ENCODE peak calls at places on chromosomes 12 and 14, in seven cellular contexts. M is NB4; J is cerebellum; F is foreskin keratinocyte; T is NCI-H1105; L is NCI-H774; S is stimulated activated CD4-positive, alpha-beta T cell treated with anti-CD3 and anti-CD28 coated beads, Interleukin-4, amount 100 ng/mL, for 48 hours. G is an unnamed sample.
A peak's percentile ranks its signal among the peaks of the same experiment; 100 is the strongest.

GRCh38 chr12:14920475-14921126 is 17.7 kb downstream of the ERP27 start:
- DNase-seq in M (peak; percentile 10), J (no peak), F (no peak), T (no peak), L (no peak), S (no peak), G (no peak)

GRCh38 chr14:58315606-58316005 is 17.3 kb downstream of the ARID4A start:
- DNase-seq in M (no peak), J (no peak), F (peak; percentile 74), T (no peak), L (no peak), S (no peak), G (no peak)

GRCh38 chr14:103669370-103669769 is 40.4 kb downstream of the KLC1 start:
- DNase-seq in M (no peak), J (no peak), F (no peak), T (no peak), L (no peak), S (no peak), G (no peak)

GRCh38 chr14:52023518-52023917 is 34.2 kb downstream of the RTRAF start:
- DNase-seq in M (no peak), J (peak; percentile 35), F (peak; percentile 54), T (no peak), L (no peak), S (no peak), G (no peak)

GRCh38 chr12:50806176-50806575 is 36.5 kb upstream of the TMPRSS12 start:
- DNase-seq in M (no peak), J (peak; percentile 66), F (no peak), T (no peak), L (no peak), S (no peak), G (no peak)

GRCh38 chr14:76753799-76754198 is 7.5 kb upstream of the VASH1 start:
- DNase-seq in M (no peak), J (no peak), F (no peak), T (no peak), L (no peak), S (no peak), G (no peak)

GRCh38 chr14:26385302-26385701 is 212.5 kb downstream of the NOVA1 start:
- DNase-seq in M (no peak), J (no peak), F (no peak), T (no peak), L (no peak), S (no peak), G (no peak)

GRCh38 chr14:100749967-100750597 is 23.4 kb downstream of the DLK1 start:
- DNase-seq in M (no peak), J (no peak), F (no peak), T (no peak), L (no peak), S (no peak), G (no peak)

GRCh38 chr14:39739796-39740195 is 307.6 kb upstream of the FBXO33 start:
- DNase-seq in M (no peak), J (no peak), F (no peak), T (no peak), L (no peak), S (no peak), G (no peak)

GRCh38 chr14:52934762-52935161 is 16.1 kb downstream of the FERMT2 start:
- DNase-seq in M (no peak), J (no peak), F (no peak), T (no peak), L (no peak), S (no peak), G (no peak)

GRCh38 chr14:38254565-38255407 is 1.1 kb downstream of the CLEC14A start:
- DNase-seq in M (no peak), J (no peak), F (no peak), T (no peak), L (no peak), S (no peak), G (no peak)

GRCh38 chr12:124774462-124775167 is 89.0 kb downstream of the SCARB1 start:
- DNase-seq in M (peak; percentile 84), J (peak; percentile 50), F (peak; percentile 43), T (no peak), L (no peak), S (peak; percentile 82), G (peak; percentile 82)

GRCh38 chr12:78414071-78414470 is 450.5 kb upstream of the SYT1 start:
- DNase-seq in M (no peak), J (no peak), F (no peak), T (no peak), L (no peak), S (no peak), G (no peak)

GRCh38 chr14:23357261-23357660 is 4.6 kb upstream of the SLC22A17 start:
- DNase-seq in M (no peak), J (no peak), F (no peak), T (no peak), L (no peak), S (no peak), G (no peak)

GRCh38 chr14:61125314-61126082 is 144.5 kb downstream of the SLC38A6 start:
- DNase-seq in M (no peak), J (no peak), F (no peak), T (no peak), L (no peak), S (no peak), G (no peak)

GRCh38 chr12:63498239-63498638 is 170.1 kb downstream of the DPY19L2 start:
- DNase-seq in M (no peak), J (no peak), F (no peak), T (no peak), L (no peak), S (no peak), G (no peak)

GRCh38 chr12:46494424-46494823 is 121.9 kb upstream of the SLC38A2 start:
- DNase-seq in M (no peak), J (no peak), F (peak; percentile 59), T (no peak), L (no peak), S (no peak), G (no peak)

GRCh38 chr14:99519347-99519881 is 38.2 kb downstream of the CCNK start:
- DNase-seq in M (no peak), J (no peak), F (no peak), T (no peak), L (no peak), S (no peak), G (no peak)

GRCh38 chr14:51578853-51579252 is 72.9 kb upstream of the FRMD6 start:
- DNase-seq in M (no peak), J (no peak), F (no peak), T (no peak), L (no peak), S (no peak), G (no peak)

GRCh38 chr12:121632069-121632970 is 6.0 kb downstream of the ORAI1 start:
- DNase-seq in M (no peak), J (no peak), F (no peak), T (no peak), L (no peak), S (no peak), G (no peak)

GRCh38 chr12:110754101-110754793 is 11.6 kb upstream of the PPP1CC start:
- DNase-seq in M (no peak), J (peak; percentile 35), F (no peak), T (no peak), L (no peak), S (no peak), G (no peak)

GRCh38 chr12:46830731-46831334 is 5.0 kb upstream of the SLC38A4 start:
- DNase-seq in M (no peak), J (no peak), F (peak; percentile 69), T (peak; percentile 30), L (no peak), S (no peak), G (no peak)

GRCh38 chr12:46221255-46222128 is 47.4 kb downstream of the SLC38A1 start:
- DNase-seq in M (no peak), J (no peak), F (peak; percentile 49), T (no peak), L (no peak), S (no peak), G (no peak)

GRCh38 chr14:101509730-101510371 is 51.4 kb upstream of the DIO3 start:
- DNase-seq in M (no peak), J (no peak), F (no peak), T (no peak), L (no peak), S (no peak), G (no peak)

GRCh38 chr14:97380539-97380941 is 583.4 kb downstream of the VRK1 start:
- DNase-seq in M (no peak), J (no peak), F (peak; percentile 66), T (no peak), L (no peak), S (peak; percentile 72), G (no peak)

GRCh38 chr14:74649167-74649566 is 37.1 kb upstream of the LTBP2 start:
- DNase-seq in M (no peak), J (no peak), F (peak; percentile 63), T (no peak), L (no peak), S (no peak), G (no peak)

GRCh38 chr12:121805171-121805687 is 1.4 kb downstream of the SETD1B start:
- DNase-seq in M (peak; percentile 60), J (no peak), F (peak; percentile 44), T (no peak), L (no peak), S (no peak), G (peak; percentile 45)

GRCh38 chr12:72330291-72330690 is 58.1 kb downstream of the TRHDE start:
- DNase-seq in M (no peak), J (no peak), F (no peak), T (no peak), L (no peak), S (no peak), G (no peak)

GRCh38 chr12:14614704-14615121 is 47.0 kb upstream of the PLBD1 start:
- DNase-seq in M (peak; percentile 63), J (no peak), F (peak; percentile 23), T (no peak), L (no peak), S (no peak), G (peak; percentile 89)

GRCh38 chr14:68146812-68147211 is 327.2 kb downstream of the RAD51B start:
- DNase-seq in M (no peak), J (no peak), F (peak; percentile 93), T (no peak), L (no peak), S (no peak), G (no peak)

GRCh38 chr12:57280234-57281062 is 29.5 kb upstream of the STAC3 start:
- DNase-seq in M (peak; percentile 85), J (no peak), F (peak; percentile 85), T (no peak), L (no peak), S (peak; percentile 70), G (peak; percentile 87)

GRCh38 chr12:121839106-121839992 is 19.3 kb downstream of the HPD start:
- DNase-seq in M (peak; percentile 99), J (peak; percentile 95), F (peak; percentile 91), T (no peak), L (peak; percentile 99), S (peak; percentile 100), G (peak; percentile 99)

GRCh38 chr14:96095581-96096476 is 56.7 kb downstream of the C14orf132 start:
- DNase-seq in M (no peak), J (no peak), F (peak; percentile 71), T (peak; percentile 55), L (peak; percentile 76), S (no peak), G (peak; percentile 44)

GRCh38 chr12:101209319-101210302 is at the start of gene SLC5A8:
- DNase-seq in M (no peak), J (no peak), F (peak; percentile 26), T (no peak), L (no peak), S (no peak), G (no peak)

G was measured in Karpas-422.